ENCODE peak calls at places on chromosomes 2 and 18, in seven cellular contexts. L is Peyer's patch, Y is dorsolateral prefrontal cortex, D is lower leg skin, K is colonic mucosa, C is foreskin fibroblast, S is choroid plexus epithelial cell. P is an unnamed sample.

GRCh38 chr2:99488587-99488998 is 1.2 kb downstream of the REV1 start:
- DNase-seq in L (no peak), Y (no peak), D (no peak), K (peak; percentile 44), C (no peak), S (peak; percentile 60), P (peak; percentile 52)

GRCh38 chr2:69253893-69254292 is 133.1 kb downstream of the GFPT1 start:
- DNase-seq in L (peak; percentile 58), Y (no peak), D (peak; percentile 80), K (no peak), C (peak; percentile 98), S (peak; percentile 99), P (peak; percentile 100)

GRCh38 chr2:38494394-38494793 is 108.3 kb downstream of the HNRNPLL start:
- DNase-seq in L (no peak), Y (no peak), D (no peak), K (no peak), C (no peak), S (no peak), P (no peak)

GRCh38 chr18:31065036-31065773 is 22.7 kb upstream of the DSC3 start:
- DNase-seq in L (no peak), Y (no peak), D (no peak), K (no peak), C (no peak), S (no peak), P (no peak)

GRCh38 chr18:11733031-11733430 is 44.0 kb downstream of the GNAL start:
- DNase-seq in L (peak; percentile 88), Y (peak; percentile 77), D (peak; percentile 69), K (peak; percentile 75), C (peak; percentile 40), S (peak; percentile 80), P (peak; percentile 66)

GRCh38 chr2:207162319-207162718 is 3.4 kb downstream of the KLF7 start:
- DNase-seq in L (no peak), Y (no peak), D (no peak), K (no peak), C (peak; percentile 62), S (peak; percentile 60), P (peak; percentile 67)

GRCh38 chr2:149827585-149828156 is 240.1 kb upstream of the MMADHC start:
- DNase-seq in L (no peak), Y (no peak), D (no peak), K (no peak), C (no peak), S (peak; percentile 21), P (no peak)

GRCh38 chr2:63856302-63856600 is 14.6 kb downstream of the UGP2 start:
- DNase-seq in L (peak; percentile 65), Y (no peak), D (no peak), K (no peak), C (no peak), S (no peak), P (peak; percentile 38)

GRCh38 chr2:217248312-217248935 is 388.6 kb upstream of the TNP1 start:
- DNase-seq in L (no peak), Y (peak; percentile 66), D (peak; percentile 37), K (peak; percentile 59), C (no peak), S (peak; percentile 69), P (peak; percentile 40)

GRCh38 chr18:57943723-57944122 is 100.3 kb upstream of the NEDD4L start:
- DNase-seq in L (no peak), Y (no peak), D (no peak), K (no peak), C (peak; percentile 23), S (peak; percentile 72), P (peak; percentile 8)

DNA sequence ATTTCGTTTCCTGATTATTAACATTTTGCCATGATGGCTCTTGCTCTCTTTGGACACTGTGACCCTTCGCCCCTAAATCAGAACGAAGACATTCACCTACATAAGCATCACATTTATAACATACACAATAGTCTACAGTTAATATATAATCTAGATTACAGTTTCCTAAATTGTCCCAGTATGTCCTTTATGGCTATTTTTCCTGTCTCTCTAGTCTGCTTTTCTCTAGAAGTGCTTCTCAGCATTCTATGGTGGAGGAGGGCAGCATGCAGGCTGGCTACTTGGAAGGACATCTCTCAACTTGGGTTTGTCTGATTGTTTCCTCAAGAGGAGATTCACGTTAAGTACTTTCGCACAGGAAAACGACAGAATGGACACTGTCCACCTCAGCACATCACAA is 49.9 kb downstream of the FAM210A start:
- DNase-seq in L (no peak), Y (no peak), D (no peak), K (no peak), C (no peak), S (no peak), P (no peak)
- H3K4me3 ChIP-seq in L (no peak overlapping the region), Y (no peak overlapping the region), D (no peak overlapping the region), K (no peak overlapping the region), C (no peak overlapping the region), S (no peak overlapping the region), P (no peak overlapping the region)

GRCh38 chr2:237432484-237433092 is 18.6 kb upstream of the COL6A3 start:
- DNase-seq in L (peak; percentile 62), Y (peak; percentile 64), D (no peak), K (no peak), C (peak; percentile 99), S (peak; percentile 58), P (peak; percentile 81)
- H3K4me3 ChIP-seq in L (no peak overlapping the region), Y (no peak overlapping the region), D (no peak overlapping the region), K (no peak overlapping the region), C (no peak overlapping the region), S (no peak overlapping the region), P (no peak overlapping the region)

GRCh38 chr2:43223412-43224040 is 2.9 kb downstream of the ZFP36L2 start:
- DNase-seq in L (no peak), Y (no peak), D (no peak), K (no peak), C (no peak), S (peak; percentile 50), P (peak; percentile 64)
- H3K4me3 ChIP-seq in L (peak overlapping the region; percentile 74), Y (peak overlapping the region; percentile 85), D (peak overlapping the region; percentile 93), K (peak overlapping the region; percentile 88), C (peak overlapping the region; percentile 92), S (peak overlapping the region; percentile 82), P (peak overlapping the region; percentile 96)

GRCh38 chr18:55433688-55434087 is 154.3 kb downstream of the TCF4 start:
- DNase-seq in L (no peak), Y (no peak), D (no peak), K (no peak), C (no peak), S (no peak), P (no peak)
- H3K4me3 ChIP-seq in L (no peak overlapping the region), Y (no peak overlapping the region), D (no peak overlapping the region), K (no peak overlapping the region), C (no peak overlapping the region), S (no peak overlapping the region), P (no peak overlapping the region)

P was measured in fibroblast of villous mesenchyme.